ENCODE peak calls at places on chromosome X, in eight cellular contexts. One of them, this sample, is unnamed.
A peak's percentile ranks its signal among the peaks of the same experiment; 100 is the strongest.

GRCh38 chrX:11239230-11239629 is 54.0 kb upstream of the AMELX start:
- DNase-seq in colonic mucosa: peak; percentile 21
- DNase-seq in right cardiac atrium: no peak
- DNase-seq in heart right ventricle: no peak
- DNase-seq in psoas muscle: no peak
- DNase-seq in A549: no peak
- DNase-seq in ascending aorta: no peak
- DNase-seq in mesenchymal stem cell: peak; percentile 77
- DNase-seq in this sample: no peak

GRCh38 chrX:128460835-128461234 is 408.6 kb upstream of the ACTRT1 start:
- DNase-seq in colonic mucosa: no peak
- DNase-seq in right cardiac atrium: no peak
- DNase-seq in heart right ventricle: no peak
- DNase-seq in psoas muscle: no peak
- DNase-seq in A549: peak; percentile 11
- DNase-seq in ascending aorta: no peak
- DNase-seq in mesenchymal stem cell: no peak
- DNase-seq in this sample: no peak

GRCh38 chrX:41301438-41301824 is 32.5 kb upstream of the DDX3X start:
- DNase-seq in colonic mucosa: no peak
- DNase-seq in right cardiac atrium: no peak
- DNase-seq in heart right ventricle: no peak
- DNase-seq in psoas muscle: no peak
- DNase-seq in A549: no peak
- DNase-seq in ascending aorta: no peak
- DNase-seq in mesenchymal stem cell: no peak
- DNase-seq in this sample: no peak

GRCh38 chrX:567891-568290 is 62.7 kb upstream of the SHOX start:
- DNase-seq in colonic mucosa: no peak
- DNase-seq in right cardiac atrium: no peak
- DNase-seq in heart right ventricle: no peak
- DNase-seq in psoas muscle: no peak
- DNase-seq in A549: no peak
- DNase-seq in ascending aorta: no peak
- DNase-seq in mesenchymal stem cell: no peak
- DNase-seq in this sample: no peak

GRCh38 chrX:22060451-22060940 is 28.4 kb downstream of the PHEX start:
- DNase-seq in colonic mucosa: no peak
- DNase-seq in right cardiac atrium: no peak
- DNase-seq in heart right ventricle: no peak
- DNase-seq in psoas muscle: no peak
- DNase-seq in A549: peak; percentile 16
- DNase-seq in ascending aorta: no peak
- DNase-seq in mesenchymal stem cell: peak; percentile 17
- DNase-seq in this sample: no peak

GRCh38 chrX:10110316-10110932 is 46.4 kb upstream of the CLCN4 start:
- DNase-seq in colonic mucosa: no peak
- DNase-seq in right cardiac atrium: no peak
- DNase-seq in heart right ventricle: no peak
- DNase-seq in psoas muscle: no peak
- DNase-seq in A549: no peak
- DNase-seq in ascending aorta: no peak
- DNase-seq in mesenchymal stem cell: no peak
- DNase-seq in this sample: no peak

GRCh38 chrX:46268429-46268828 is 276.8 kb downstream of the ZNF674 start:
- DNase-seq in colonic mucosa: no peak
- DNase-seq in right cardiac atrium: no peak
- DNase-seq in heart right ventricle: no peak
- DNase-seq in psoas muscle: no peak
- DNase-seq in A549: peak; percentile 77
- DNase-seq in ascending aorta: no peak
- DNase-seq in mesenchymal stem cell: no peak
- DNase-seq in this sample: no peak

GRCh38 chrX:71053217-71053621 is 14.9 kb downstream of the SNX12 start:
- DNase-seq in colonic mucosa: peak; percentile 19
- DNase-seq in right cardiac atrium: peak; percentile 15
- DNase-seq in heart right ventricle: peak; percentile 28
- DNase-seq in psoas muscle: no peak
- DNase-seq in A549: no peak
- DNase-seq in ascending aorta: no peak
- DNase-seq in mesenchymal stem cell: no peak
- DNase-seq in this sample: no peak

GRCh38 chrX:47568656-47569295 is 7.8 kb downstream of the ARAF start:
- DNase-seq in colonic mucosa: no peak
- DNase-seq in right cardiac atrium: no peak
- DNase-seq in heart right ventricle: no peak
- DNase-seq in psoas muscle: no peak
- DNase-seq in A549: peak; percentile 48
- DNase-seq in ascending aorta: no peak
- DNase-seq in mesenchymal stem cell: no peak
- DNase-seq in this sample: no peak

GRCh38 chrX:156004256-156004655 is 6.8 kb downstream of the IL9R start:
- DNase-seq in colonic mucosa: no peak
- DNase-seq in right cardiac atrium: no peak
- DNase-seq in heart right ventricle: no peak
- DNase-seq in psoas muscle: no peak
- DNase-seq in A549: no peak
- DNase-seq in ascending aorta: no peak
- DNase-seq in mesenchymal stem cell: no peak
- DNase-seq in this sample: no peak

GRCh38 chrX:8341814-8342590 is 122.6 kb upstream of the VCX3B start:
- DNase-seq in colonic mucosa: no peak
- DNase-seq in right cardiac atrium: no peak
- DNase-seq in heart right ventricle: no peak
- DNase-seq in psoas muscle: no peak
- DNase-seq in A549: no peak
- DNase-seq in ascending aorta: no peak
- DNase-seq in mesenchymal stem cell: no peak
- DNase-seq in this sample: no peak

GRCh38 chrX:39773923-39774803 is 323.6 kb downstream of the BCOR start:
- DNase-seq in colonic mucosa: no peak
- DNase-seq in right cardiac atrium: no peak
- DNase-seq in heart right ventricle: no peak
- DNase-seq in psoas muscle: no peak
- DNase-seq in A549: no peak
- DNase-seq in ascending aorta: no peak
- DNase-seq in mesenchymal stem cell: peak; percentile 68
- DNase-seq in this sample: no peak

GRCh38 chrX:40570346-40571093 is 10.2 kb upstream of the ATP6AP2 start:
- DNase-seq in colonic mucosa: no peak
- DNase-seq in right cardiac atrium: no peak
- DNase-seq in heart right ventricle: no peak
- DNase-seq in psoas muscle: no peak
- DNase-seq in A549: no peak
- DNase-seq in ascending aorta: no peak
- DNase-seq in mesenchymal stem cell: no peak
- DNase-seq in this sample: no peak

GRCh38 chrX:69083361-69083760 is 81.9 kb downstream of the PJA1 start:
- DNase-seq in colonic mucosa: no peak
- DNase-seq in right cardiac atrium: no peak
- DNase-seq in heart right ventricle: no peak
- DNase-seq in psoas muscle: no peak
- DNase-seq in A549: no peak
- DNase-seq in ascending aorta: no peak
- DNase-seq in mesenchymal stem cell: no peak
- DNase-seq in this sample: no peak

GRCh38 chrX:57156397-57157049 is 19.3 kb upstream of the SPIN2A start:
- DNase-seq in colonic mucosa: peak; percentile 47
- DNase-seq in right cardiac atrium: peak; percentile 37
- DNase-seq in heart right ventricle: peak; percentile 8
- DNase-seq in psoas muscle: no peak
- DNase-seq in A549: peak; percentile 51
- DNase-seq in ascending aorta: no peak
- DNase-seq in mesenchymal stem cell: peak; percentile 30
- DNase-seq in this sample: no peak

GRCh38 chrX:149948001-149948400 is 9.7 kb upstream of the EOLA2 start:
- DNase-seq in colonic mucosa: no peak
- DNase-seq in right cardiac atrium: no peak
- DNase-seq in heart right ventricle: no peak
- DNase-seq in psoas muscle: no peak
- DNase-seq in A549: no peak
- DNase-seq in ascending aorta: no peak
- DNase-seq in mesenchymal stem cell: no peak
- DNase-seq in this sample: no peak

GRCh38 chrX:10089378-10089795 is 67.4 kb upstream of the CLCN4 start:
- DNase-seq in colonic mucosa: no peak
- DNase-seq in right cardiac atrium: no peak
- DNase-seq in heart right ventricle: no peak
- DNase-seq in psoas muscle: no peak
- DNase-seq in A549: peak; percentile 36
- DNase-seq in ascending aorta: no peak
- DNase-seq in mesenchymal stem cell: no peak
- DNase-seq in this sample: no peak

GRCh38 chrX:41594634-41595033 is 94.1 kb upstream of the GPR34 start:
- DNase-seq in colonic mucosa: no peak
- DNase-seq in right cardiac atrium: no peak
- DNase-seq in heart right ventricle: no peak
- DNase-seq in psoas muscle: no peak
- DNase-seq in A549: no peak
- DNase-seq in ascending aorta: no peak
- DNase-seq in mesenchymal stem cell: no peak
- DNase-seq in this sample: no peak

GRCh38 chrX:30673884-30674598 is 20.8 kb downstream of the GK start:
- DNase-seq in colonic mucosa: no peak
- DNase-seq in right cardiac atrium: no peak
- DNase-seq in heart right ventricle: peak; percentile 4
- DNase-seq in psoas muscle: no peak
- DNase-seq in A549: no peak
- DNase-seq in ascending aorta: no peak
- DNase-seq in mesenchymal stem cell: no peak
- DNase-seq in this sample: no peak

GRCh38 chrX:30673405-30673804 is 20.2 kb downstream of the GK start:
- DNase-seq in colonic mucosa: no peak
- DNase-seq in right cardiac atrium: no peak
- DNase-seq in heart right ventricle: no peak
- DNase-seq in psoas muscle: no peak
- DNase-seq in A549: no peak
- DNase-seq in ascending aorta: no peak
- DNase-seq in mesenchymal stem cell: no peak
- DNase-seq in this sample: no peak

GRCh38 chrX:30679369-30679768 is 26.1 kb downstream of the GK start:
- DNase-seq in colonic mucosa: peak; percentile 43
- DNase-seq in right cardiac atrium: no peak
- DNase-seq in heart right ventricle: no peak
- DNase-seq in psoas muscle: no peak
- DNase-seq in A549: no peak
- DNase-seq in ascending aorta: no peak
- DNase-seq in mesenchymal stem cell: no peak
- DNase-seq in this sample: no peak

GRCh38 chrX:30680618-30681017 is 27.4 kb downstream of the GK start:
- DNase-seq in colonic mucosa: peak; percentile 59
- DNase-seq in right cardiac atrium: no peak
- DNase-seq in heart right ventricle: no peak
- DNase-seq in psoas muscle: no peak
- DNase-seq in A549: no peak
- DNase-seq in ascending aorta: no peak
- DNase-seq in mesenchymal stem cell: no peak
- DNase-seq in this sample: no peak

GRCh38 chrX:30674799-30675198 is 21.6 kb downstream of the GK start:
- DNase-seq in colonic mucosa: no peak
- DNase-seq in right cardiac atrium: no peak
- DNase-seq in heart right ventricle: no peak
- DNase-seq in psoas muscle: no peak
- DNase-seq in A549: no peak
- DNase-seq in ascending aorta: no peak
- DNase-seq in mesenchymal stem cell: no peak
- DNase-seq in this sample: no peak
- H3K27ac ChIP-seq in colonic mucosa: no peak overlapping the region
- H3K27ac ChIP-seq in right cardiac atrium: no peak overlapping the region
- H3K27ac ChIP-seq in heart right ventricle: no peak overlapping the region
- H3K27ac ChIP-seq in psoas muscle: no peak overlapping the region
- H3K27ac ChIP-seq in A549: no peak overlapping the region
- H3K27ac ChIP-seq in ascending aorta: no peak overlapping the region
- H3K27ac ChIP-seq in mesenchymal stem cell: no peak overlapping the region
- H3K27ac ChIP-seq in this sample: no peak overlapping the region

GRCh38 chrX:7262551-7262950 is 114.6 kb upstream of the PUDP start:
- DNase-seq in colonic mucosa: no peak
- DNase-seq in right cardiac atrium: no peak
- DNase-seq in heart right ventricle: no peak
- DNase-seq in psoas muscle: no peak
- DNase-seq in A549: no peak
- DNase-seq in ascending aorta: no peak
- DNase-seq in mesenchymal stem cell: no peak
- DNase-seq in this sample: no peak
- H3K27ac ChIP-seq in colonic mucosa: no peak overlapping the region
- H3K27ac ChIP-seq in right cardiac atrium: no peak overlapping the region
- H3K27ac ChIP-seq in heart right ventricle: no peak overlapping the region
- H3K27ac ChIP-seq in psoas muscle: no peak overlapping the region
- H3K27ac ChIP-seq in A549: no peak overlapping the region
- H3K27ac ChIP-seq in ascending aorta: no peak overlapping the region
- H3K27ac ChIP-seq in mesenchymal stem cell: no peak overlapping the region
- H3K27ac ChIP-seq in this sample: no peak overlapping the region

DNA sequence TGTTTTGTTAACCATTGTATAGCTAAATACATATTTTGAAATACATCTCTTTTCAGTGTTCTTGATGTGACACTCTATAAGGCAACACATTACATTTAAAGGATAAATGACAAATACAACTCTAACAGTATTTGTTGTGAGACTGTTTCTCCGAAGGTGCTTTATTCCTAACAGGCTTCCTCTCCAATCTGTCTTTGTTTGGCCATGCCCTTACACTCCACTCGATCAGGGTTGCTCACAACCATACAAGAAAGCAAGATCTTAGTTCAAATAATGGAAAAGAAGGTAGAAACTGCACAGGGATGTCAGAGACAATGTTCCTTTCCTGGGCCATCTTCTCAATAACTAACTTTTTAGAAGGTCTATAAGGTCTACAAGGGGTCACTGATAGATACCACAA is 36.5 kb downstream of the AMMECR1 start:
- DNase-seq in colonic mucosa: no peak
- DNase-seq in right cardiac atrium: no peak
- DNase-seq in heart right ventricle: no peak
- DNase-seq in psoas muscle: no peak
- DNase-seq in A549: no peak
- DNase-seq in ascending aorta: no peak
- DNase-seq in mesenchymal stem cell: no peak
- DNase-seq in this sample: no peak
- H3K27ac ChIP-seq in colonic mucosa: no peak overlapping the region
- H3K27ac ChIP-seq in right cardiac atrium: no peak overlapping the region
- H3K27ac ChIP-seq in heart right ventricle: no peak overlapping the region
- H3K27ac ChIP-seq in psoas muscle: no peak overlapping the region
- H3K27ac ChIP-seq in A549: peak overlapping the region; percentile 32
- H3K27ac ChIP-seq in ascending aorta: no peak overlapping the region
- H3K27ac ChIP-seq in mesenchymal stem cell: peak overlapping the region; percentile 35
- H3K27ac ChIP-seq in this sample: no peak overlapping the region

GRCh38 chrX:115229337-115229991 is 4.4 kb downstream of the LRCH2 start:
- DNase-seq in colonic mucosa: no peak
- DNase-seq in right cardiac atrium: no peak
- DNase-seq in heart right ventricle: no peak
- DNase-seq in psoas muscle: no peak
- DNase-seq in A549: no peak
- DNase-seq in ascending aorta: no peak
- DNase-seq in mesenchymal stem cell: no peak
- DNase-seq in this sample: no peak

GRCh38 chrX:115232933-115233496 is 881 bp downstream of the LRCH2 start:
- DNase-seq in colonic mucosa: no peak
- DNase-seq in right cardiac atrium: no peak
- DNase-seq in heart right ventricle: no peak
- DNase-seq in psoas muscle: no peak
- DNase-seq in A549: no peak
- DNase-seq in ascending aorta: no peak
- DNase-seq in mesenchymal stem cell: no peak
- DNase-seq in this sample: no peak

GRCh38 chrX:115234220-115234557 is 293 bp upstream of the LRCH2 start:
- DNase-seq in colonic mucosa: no peak
- DNase-seq in right cardiac atrium: no peak
- DNase-seq in heart right ventricle: no peak
- DNase-seq in psoas muscle: no peak
- DNase-seq in A549: no peak
- DNase-seq in ascending aorta: no peak
- DNase-seq in mesenchymal stem cell: peak; percentile 65
- DNase-seq in this sample: no peak

GRCh38 chrX:115233497-115234219 is at the start of gene LRCH2:
- DNase-seq in colonic mucosa: peak; percentile 24
- DNase-seq in right cardiac atrium: peak; percentile 32
- DNase-seq in heart right ventricle: peak; percentile 41
- DNase-seq in psoas muscle: peak; percentile 18
- DNase-seq in A549: no peak
- DNase-seq in ascending aorta: no peak
- DNase-seq in mesenchymal stem cell: peak; percentile 62
- DNase-seq in this sample: no peak
- H3K27ac ChIP-seq in colonic mucosa: no peak within 1 kb of the TSS
- H3K27ac ChIP-seq in right cardiac atrium: peak within 1 kb of the TSS; percentile 42
- H3K27ac ChIP-seq in heart right ventricle: no peak within 1 kb of the TSS
- H3K27ac ChIP-seq in psoas muscle: no peak within 1 kb of the TSS
- H3K27ac ChIP-seq in A549: no peak within 1 kb of the TSS
- H3K27ac ChIP-seq in ascending aorta: peak within 1 kb of the TSS; percentile 67
- H3K27ac ChIP-seq in mesenchymal stem cell: no peak within 1 kb of the TSS
- H3K27ac ChIP-seq in this sample: no peak within 1 kb of the TSS